ENCODE peak calls at places on chromosomes 16 and 17, in six cellular contexts. H is stomach, R is tibial nerve, J is A549, O is body of pancreas, U is ovary. I is an unnamed sample.

GRCh38 chr17:4980644-4981216 is 6.7 kb downstream of the CAMTA2 start:
- DNase-seq in R (no peak), J (peak; percentile 65), H (no peak), O (peak; percentile 42), U (no peak), I (no peak)

GRCh38 chr16:17359778-17360177 is 111.0 kb downstream of the XYLT1 start:
- DNase-seq in H (no peak), J (no peak), O (no peak), U (no peak), R (no peak), I (no peak)

GRCh38 chr16:1707193-1707790 is 1.3 kb downstream of the MAPK8IP3 start:
- DNase-seq in J (no peak), H (no peak), U (no peak), R (no peak), O (peak; percentile 32), I (no peak)

GRCh38 chr17:59972778-59973177 is 8.2 kb upstream of the RNFT1 start:
- DNase-seq in J (no peak), U (no peak), O (no peak), H (no peak), R (no peak), I (no peak)

GRCh38 chr16:324451-325334 is 27.8 kb downstream of the AXIN1 start:
- DNase-seq in O (no peak), U (no peak), H (no peak), J (no peak), R (no peak), I (no peak)

GRCh38 chr17:78197147-78197830 is 10.1 kb downstream of the AFMID start:
- DNase-seq in U (no peak), J (no peak), O (peak; percentile 69), H (no peak), R (no peak), I (no peak)

GRCh38 chr17:65750166-65750565 is 188.7 kb upstream of the AXIN2 start:
- DNase-seq in H (no peak), R (no peak), J (no peak), O (no peak), U (no peak), I (no peak)

GRCh38 chr16:66520406-66521194 is 29.3 kb downstream of the TK2 start:
- DNase-seq in O (no peak), R (no peak), U (no peak), H (no peak), J (no peak), I (no peak)

GRCh38 chr17:27760069-27760885 is 40.1 kb downstream of the NOS2 start:
- DNase-seq in U (peak; percentile 76), O (peak; percentile 66), J (peak; percentile 58), R (peak; percentile 49), H (peak; percentile 79), I (no peak)

GRCh38 chr17:45910667-45911066 is 16.3 kb downstream of the MAPT start:
- DNase-seq in H (no peak), O (no peak), R (no peak), U (no peak), J (no peak), I (no peak)

GRCh38 chr17:42132941-42133340 is 10.3 kb downstream of the HSPB9 start:
- DNase-seq in U (no peak), O (peak; percentile 85), R (no peak), H (peak; percentile 81), J (no peak), I (no peak)

GRCh38 chr17:40024901-40025300 is 9.7 kb downstream of the CSF3 start:
- DNase-seq in R (no peak), O (no peak), U (no peak), J (no peak), H (no peak), I (no peak)

GRCh38 chr16:30985401-30986128 is 558 bp downstream of the HSD3B7 start:
- DNase-seq in J (peak; percentile 65), R (no peak), U (peak; percentile 57), H (peak; percentile 81), O (peak; percentile 92), I (no peak)

GRCh38 chr17:6231465-6231864 is 161.3 kb downstream of the WSCD1 start:
- DNase-seq in H (no peak), R (no peak), O (no peak), J (no peak), U (no peak), I (no peak)

GRCh38 chr16:4700997-4701743 is 7.8 kb downstream of the NUDT16L1 start:
- DNase-seq in U (no peak), R (no peak), H (peak; percentile 85), J (no peak), O (no peak), I (no peak)

GRCh38 chr17:42673885-42674754 is 2.7 kb downstream of the PLEKHH3 start:
- DNase-seq in H (peak; percentile 45), U (peak; percentile 89), J (peak; percentile 66), O (peak; percentile 62), R (no peak), I (no peak)

GRCh38 chr17:36188891-36189306 is 7.7 kb downstream of the CCL3L1 start:
- DNase-seq in J (no peak), O (peak; percentile 24), U (no peak), R (no peak), H (no peak), I (no peak)

GRCh38 chr17:31838641-31839225 is 20.3 kb downstream of the COPRS start:
- DNase-seq in U (no peak), J (no peak), R (no peak), H (no peak), O (no peak), I (no peak)

GRCh38 chr16:68345958-68346635 is 35.3 kb downstream of the PRMT7 start:
- DNase-seq in O (no peak), H (no peak), U (peak; percentile 15), J (no peak), R (no peak), I (no peak)

GRCh38 chr16:68345351-68345810 is 34.6 kb downstream of the PRMT7 start:
- DNase-seq in R (no peak), H (no peak), U (peak; percentile 25), J (no peak), O (no peak), I (no peak)

GRCh38 chr16:68348645-68349445 is 38.0 kb downstream of the PRMT7 start:
- DNase-seq in J (no peak), U (no peak), H (no peak), O (no peak), R (no peak), I (no peak)

GRCh38 chr16:68346892-68347480 is 36.2 kb downstream of the PRMT7 start:
- DNase-seq in H (no peak), J (no peak), R (no peak), O (no peak), U (peak; percentile 14), I (no peak)

GRCh38 chr16:68347605-68348004 is 36.8 kb downstream of the PRMT7 start:
- DNase-seq in J (no peak), O (no peak), U (no peak), R (no peak), H (no peak), I (no peak)
- H3K4me1 ChIP-seq in J (no peaks in the 10 kb centered on the region), O (no peaks in the 10 kb centered on the region), U (peaks cover 3% of the 10 kb centered on the region), R (no peaks in the 10 kb centered on the region), H (peaks cover 6% of the 10 kb centered on the region), I (no peaks in the 10 kb centered on the region)

DNA sequence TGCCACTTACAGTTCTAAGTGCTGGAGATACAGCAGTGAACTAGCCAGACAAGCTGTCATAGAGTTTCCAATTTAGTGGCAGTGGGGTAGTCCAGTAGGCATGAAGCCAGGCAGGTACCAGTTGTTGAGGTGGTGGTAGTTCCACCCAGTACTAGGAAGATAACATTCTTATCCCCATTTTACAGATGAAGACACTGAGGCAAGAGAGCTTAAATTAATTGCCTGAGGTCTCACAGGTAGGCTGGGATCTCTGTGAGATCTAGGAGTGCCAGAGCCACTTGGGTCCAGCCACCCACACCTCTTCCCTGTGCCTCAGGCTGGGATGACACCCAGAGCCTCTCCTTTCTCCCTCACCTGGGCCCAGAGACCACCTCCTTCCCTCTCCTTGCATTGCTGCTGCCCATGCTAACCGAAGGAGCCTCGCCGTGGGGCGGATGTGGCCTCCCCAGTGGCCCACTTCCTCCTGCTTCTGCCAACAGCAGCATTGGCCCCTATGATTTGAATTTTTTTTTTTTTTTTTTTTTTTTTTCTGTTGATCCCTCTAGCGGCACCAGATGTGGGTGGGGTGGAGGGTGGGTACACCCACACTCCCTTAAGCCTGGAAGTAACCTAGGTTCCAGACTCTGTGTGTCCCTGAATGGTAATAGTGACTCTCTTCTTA is 114.0 kb downstream of the PRKCB start:
- DNase-seq in O (peak; percentile 15), R (no peak), H (peak; percentile 50), J (no peak), U (no peak), I (no peak)
- TF ChIP-seq POLR2A in O (no peak), R (no peak), H (no peak), J (no peak), U (no peak), I (no peak)

DNA sequence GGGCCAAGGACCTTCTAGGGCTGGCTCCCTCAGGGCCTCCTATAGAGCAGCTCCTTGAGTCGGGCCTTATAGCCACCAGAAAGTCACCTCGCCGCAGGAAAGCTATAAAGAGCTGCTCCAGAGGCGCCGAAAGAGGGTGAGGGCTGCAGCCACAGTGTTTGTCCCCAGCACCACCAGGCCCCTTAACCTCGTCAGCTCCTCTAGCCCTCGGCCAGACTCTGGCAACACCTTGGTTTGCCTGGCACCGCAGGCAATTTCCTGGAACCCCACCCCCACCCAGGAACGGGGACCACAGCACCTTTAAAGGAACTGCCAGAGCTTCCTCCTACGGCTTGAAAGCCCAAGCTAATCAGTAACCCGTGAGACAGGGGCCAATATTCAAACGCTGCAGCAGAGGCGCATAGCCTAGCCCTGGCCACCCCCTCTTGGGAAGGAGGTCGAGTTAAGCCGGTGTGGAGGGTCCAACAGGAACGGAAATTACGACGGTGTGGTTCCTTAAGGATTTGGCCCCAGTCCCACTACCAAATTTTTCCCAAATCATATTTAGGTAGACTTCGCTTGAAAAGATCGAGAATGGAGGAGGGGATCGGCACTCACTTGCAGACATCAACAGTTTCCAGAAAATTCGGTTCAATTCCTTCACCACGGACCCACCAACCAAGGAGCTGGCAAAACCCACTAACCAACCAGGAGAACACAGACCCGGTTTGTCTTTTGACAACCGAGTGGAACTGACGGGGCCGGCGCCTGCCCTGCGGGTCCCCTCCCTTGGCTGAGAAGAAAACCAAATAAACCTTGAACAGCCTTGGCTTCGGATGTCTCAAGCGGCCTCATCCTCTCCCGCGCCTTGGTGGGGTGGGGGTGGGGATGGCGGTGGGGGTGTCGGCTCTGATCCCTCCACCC is 3.0 kb downstream of the HOXB6 start:
- DNase-seq in H (no peak), R (no peak), O (no peak), U (no peak), J (peak; percentile 58), I (no peak)
- H3K27ac ChIP-seq in H (peak overlapping the region; percentile 95), R (no peak overlapping the region), O (no peak overlapping the region), U (no peak overlapping the region), J (peak overlapping the region; percentile 91), I (no peak overlapping the region)

DNA sequence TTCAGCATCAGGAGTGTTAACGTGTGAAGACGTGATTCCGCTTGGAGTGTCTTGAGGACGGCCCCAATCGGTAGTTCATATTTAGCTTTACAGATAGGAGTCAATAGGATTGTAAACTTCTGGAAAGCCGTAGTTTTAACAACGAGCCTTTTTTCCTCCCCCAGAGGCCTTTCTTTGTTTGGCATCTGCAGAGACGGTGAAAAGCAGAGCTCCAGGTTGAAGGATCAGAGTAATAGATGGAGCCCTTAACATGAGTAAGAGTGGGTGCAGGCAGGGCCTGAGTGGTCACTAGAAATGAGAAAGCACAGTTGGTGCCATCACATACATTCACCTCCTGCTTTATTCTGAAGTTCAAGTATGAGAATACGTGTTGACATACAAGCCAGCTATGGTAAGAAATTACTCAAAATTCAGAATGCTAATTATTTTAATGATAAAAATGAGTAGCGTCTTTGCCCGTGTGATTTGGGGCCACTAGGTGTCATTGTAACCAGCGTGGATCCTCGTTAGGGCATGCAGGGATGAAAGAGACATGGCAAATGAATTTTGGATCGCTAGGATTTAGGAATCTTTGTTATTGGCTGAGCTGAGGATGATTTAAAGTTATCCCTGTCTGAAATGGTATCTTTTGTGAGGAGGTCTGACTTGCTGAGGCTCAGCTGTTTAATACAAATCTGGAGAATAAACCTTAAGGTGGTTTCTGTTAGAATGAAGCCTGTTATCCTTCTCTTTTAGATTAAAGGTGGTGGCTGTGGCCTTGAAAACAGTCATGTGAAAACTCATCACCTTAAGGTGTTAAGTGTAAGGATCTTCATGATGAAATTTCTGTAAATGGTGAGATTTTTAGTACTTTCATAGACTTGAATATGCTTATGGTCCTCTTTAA is 18.6 kb downstream of the PRCD start:
- DNase-seq in H (no peak), O (no peak), U (no peak), J (peak; percentile 38), R (no peak), I (no peak)
- H3K4me1 ChIP-seq in H (peaks cover 41% of the 10 kb centered on the region), O (peaks cover 62% of the 10 kb centered on the region), U (peaks cover 26% of the 10 kb centered on the region), J (peaks cover 40% of the 10 kb centered on the region), R (no peaks in the 10 kb centered on the region), I (peaks cover 78% of the 10 kb centered on the region)

I was measured in esophagus squamous epithelium.